ENCODE peak calls at places on chromosomes 7 and 10, in four cellular contexts. I, J, T and Y are unnamed samples.

GRCh38 chr7:30134523-30135270 is at the start of gene MTURN:
- DNase-seq in I (peak), J (peak), T (peak), Y (peak)

GRCh38 chr10:34960983-34961382 is 129.2 kb downstream of the CUL2 start:
- DNase-seq in I (no peak), J (no peak), T (peak), Y (no peak)

GRCh38 chr7:155069992-155070827 is at the start of gene HTR5A:
- DNase-seq in I (peak), J (peak), T (peak), Y (peak)

GRCh38 chr7:1677206-1678069 is 7.4 kb downstream of the ELFN1 start:
- DNase-seq in I (no peak), J (no peak), T (no peak), Y (no peak)

GRCh38 chr7:115230882-115231508 is 309.1 kb downstream of the MDFIC start:
- DNase-seq in I (peak), J (no peak), T (peak), Y (peak)

GRCh38 chr7:2629740-2630681 is 1.8 kb upstream of the TTYH3 start:
- DNase-seq in I (no peak), J (no peak), T (no peak), Y (no peak)

GRCh38 chr7:37234334-37234733 is 214.3 kb downstream of the ELMO1 start:
- DNase-seq in I (no peak), J (no peak), T (no peak), Y (no peak)

GRCh38 chr10:30422981-30423654 is 10.9 kb upstream of the MAP3K8 start:
- DNase-seq in I (no peak), J (no peak), T (no peak), Y (no peak)

GRCh38 chr10:92574545-92575377 is 868 bp upstream of the IDE start:
- DNase-seq in I (no peak), J (no peak), T (no peak), Y (no peak)

GRCh38 chr7:135634191-135634878 is 28.0 kb upstream of the STMP1 start:
- DNase-seq in I (no peak), J (no peak), T (no peak), Y (no peak)

GRCh38 chr10:106795619-106796018 is 368.9 kb downstream of the SORCS1 start:
- DNase-seq in I (no peak), J (no peak), T (peak), Y (no peak)

GRCh38 chr10:48935141-48935540 is 4.5 kb downstream of the LRRC18 start:
- DNase-seq in I (no peak), J (no peak), T (no peak), Y (no peak)

GRCh38 chr7:34104120-34104519 is 198.8 kb downstream of the BMPER start:
- DNase-seq in I (no peak), J (no peak), T (no peak), Y (no peak)

GRCh38 chr10:36494386-36494785 is 631.0 kb upstream of the ANKRD30A start:
- DNase-seq in I (no peak), J (no peak), T (no peak), Y (no peak)

GRCh38 chr7:7595451-7595850 is 28.8 kb downstream of the MIOS start:
- DNase-seq in I (peak), J (no peak), T (peak), Y (no peak)

GRCh38 chr7:118259115-118259514 is 34.6 kb downstream of the ANKRD7 start:
- DNase-seq in I (no peak), J (no peak), T (no peak), Y (no peak)

GRCh38 chr7:70752794-70753241 is 379.1 kb upstream of the GALNT17 start:
- DNase-seq in I (no peak), J (no peak), T (no peak), Y (no peak)

GRCh38 chr10:107859065-107859464 is 694.6 kb upstream of the SORCS1 start:
- DNase-seq in I (no peak), J (no peak), T (no peak), Y (no peak)

GRCh38 chr10:1467450-1467849 is 269.9 kb downstream of the ADARB2 start:
- DNase-seq in I (no peak), J (no peak), T (no peak), Y (no peak)

GRCh38 chr10:9957352-9957751 is 1060.3 kb upstream of the CELF2 start:
- DNase-seq in I (no peak), J (no peak), T (no peak), Y (no peak)

GRCh38 chr10:501596-501995 is 187.9 kb downstream of the DIP2C start:
- DNase-seq in I (no peak), J (no peak), T (no peak), Y (no peak)

GRCh38 chr7:143015926-143016490 is 10.9 kb downstream of the OR9A2 start:
- DNase-seq in I (no peak), J (no peak), T (no peak), Y (no peak)

GRCh38 chr7:25951414-25952276 is 200.4 kb upstream of the NFE2L3 start:
- DNase-seq in I (no peak), J (no peak), T (no peak), Y (no peak)

GRCh38 chr10:3906511-3907111 is 121.6 kb upstream of the KLF6 start:
- DNase-seq in I (no peak), J (no peak), T (no peak), Y (no peak)
- H3K27ac ChIP-seq in I (no peak), J (no peak), T (no peak), Y (no peak)

GRCh38 chr7:22723642-22724041 is 3.4 kb upstream of the IL6 start:
- DNase-seq in I (no peak), J (no peak), T (no peak), Y (no peak)
- H3K27ac ChIP-seq in I (no peak), J (no peak), T (no peak), Y (peak)

GRCh38 chr10:5647507-5648240 is 18.7 kb downstream of the ASB13 start:
- DNase-seq in I (no peak), J (no peak), T (no peak), Y (no peak)

GRCh38 chr10:5645944-5646617 is 20.3 kb downstream of the ASB13 start:
- DNase-seq in I (no peak), J (no peak), T (no peak), Y (no peak)

GRCh38 chr10:5643356-5643755 is 23.0 kb downstream of the ASB13 start:
- DNase-seq in I (no peak), J (no peak), T (no peak), Y (no peak)

GRCh38 chr10:5644930-5645329 is 21.5 kb downstream of the ASB13 start:
- DNase-seq in I (no peak), J (no peak), T (no peak), Y (no peak)

GRCh38 chr10:5645375-5645774 is 21.0 kb downstream of the ASB13 start:
- DNase-seq in I (no peak), J (no peak), T (no peak), Y (no peak)
- H3K27ac ChIP-seq in I (no peak), J (no peak), T (no peak), Y (no peak)

DNA sequence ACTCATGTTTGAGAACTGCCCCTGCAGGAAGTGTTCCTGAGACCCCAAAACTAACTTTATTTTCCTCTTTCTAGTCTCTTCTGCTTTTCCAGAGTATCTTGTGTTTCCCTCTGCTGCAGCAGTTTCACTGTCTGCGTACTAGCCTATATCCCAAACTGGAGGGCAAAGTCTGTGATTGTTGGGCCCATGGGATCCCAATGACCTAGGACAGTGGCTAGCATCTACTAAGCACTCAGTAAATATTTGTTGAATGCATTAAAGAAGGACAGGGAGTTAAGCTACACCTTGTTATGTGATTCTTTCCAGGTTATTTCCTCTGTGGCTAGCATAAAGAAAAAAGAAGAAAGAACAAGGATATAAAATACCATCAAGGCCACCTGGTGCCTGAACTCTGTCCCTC is 210.6 kb upstream of the PHYHIPL start:
- DNase-seq in I (no peak), J (no peak), T (no peak), Y (no peak)
- H3K27ac ChIP-seq in I (no peak), J (no peak), T (no peak), Y (peak)

GRCh38 chr10:53075469-53075868 is 302.9 kb upstream of the MBL2 start:
- DNase-seq in I (no peak), J (no peak), T (no peak), Y (no peak)

GRCh38 chr10:53069013-53069412 is 296.4 kb upstream of the MBL2 start:
- DNase-seq in I (no peak), J (no peak), T (no peak), Y (no peak)

GRCh38 chr10:53072144-53072543 is 299.6 kb upstream of the MBL2 start:
- DNase-seq in I (no peak), J (no peak), T (no peak), Y (no peak)

DNA sequence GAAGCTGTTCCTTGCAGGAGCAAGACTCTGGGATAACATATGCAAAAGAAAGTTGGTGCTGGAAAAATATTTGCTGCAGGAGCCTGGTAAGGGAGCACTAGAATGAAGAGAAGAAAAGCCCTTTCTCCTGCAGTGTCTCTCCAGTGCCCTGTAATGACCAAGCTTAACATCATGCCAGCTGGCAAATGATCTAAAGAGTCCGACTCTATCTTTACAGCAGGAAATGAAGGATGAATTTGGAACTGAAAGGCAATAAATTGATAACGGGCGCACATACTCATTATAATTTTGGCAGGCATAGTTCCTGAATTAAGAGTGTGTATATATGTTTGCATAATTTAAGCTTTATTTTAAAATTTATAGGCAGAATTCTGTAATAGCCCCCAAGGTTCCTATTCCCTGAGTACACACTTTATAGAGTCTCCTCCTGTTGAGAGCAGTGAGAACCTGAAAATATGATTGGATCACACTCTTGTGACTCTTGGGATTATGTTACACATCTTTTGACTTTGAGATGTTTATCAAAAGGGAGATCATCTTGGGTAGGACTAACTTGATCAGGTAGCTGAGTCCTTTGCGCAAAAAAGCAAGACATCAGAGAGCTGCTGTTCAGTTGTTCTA is 299.0 kb upstream of the MBL2 start:
- DNase-seq in I (no peak), J (no peak), T (no peak), Y (no peak)
- H3K27ac ChIP-seq in I (no peak), J (no peak), T (no peak), Y (no peak)

DNA sequence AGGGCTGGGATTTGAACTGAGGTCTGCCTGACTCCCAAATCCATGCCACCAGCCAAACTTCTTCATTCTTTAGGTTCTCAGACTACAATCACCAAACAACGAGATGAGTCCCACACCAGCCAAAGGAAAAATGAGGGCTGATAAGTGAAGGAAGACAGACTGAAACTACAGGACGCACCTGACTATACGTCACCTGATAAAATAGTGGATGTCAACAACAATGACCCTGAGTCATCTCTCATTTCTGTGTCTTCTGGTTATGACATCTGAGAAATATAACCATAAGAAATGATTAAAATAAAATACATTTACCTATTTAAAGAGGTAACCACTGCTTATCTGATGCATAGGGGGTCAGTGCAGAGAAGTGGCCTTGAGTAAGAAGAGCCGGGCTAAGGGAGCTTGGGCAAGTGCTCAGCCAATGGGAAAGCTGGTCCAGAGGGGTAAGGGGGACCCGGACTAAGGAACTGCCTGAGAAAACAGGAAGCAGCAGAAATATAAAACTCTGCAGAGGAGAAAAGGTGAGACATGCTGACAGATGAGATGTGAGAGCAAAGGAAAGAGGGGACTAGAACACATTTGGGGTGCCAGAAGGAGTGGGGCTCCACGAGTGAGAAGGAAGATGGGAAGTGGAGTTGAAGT is 51.8 kb downstream of the HIPK2 start:
- DNase-seq in I (no peak), J (no peak), T (no peak), Y (no peak)
- H3K27ac ChIP-seq in I (no peak), J (no peak), T (no peak), Y (no peak)

GRCh38 chr7:4820968-4821471 is 40.8 kb downstream of the PAPOLB start:
- DNase-seq in I (no peak), J (no peak), T (no peak), Y (no peak)
- H3K27ac ChIP-seq in I (no peak), J (no peak), T (no peak), Y (no peak)

GRCh38 chr10:25536027-25536426 is 361.2 kb downstream of the GPR158 start:
- DNase-seq in I (no peak), J (no peak), T (no peak), Y (no peak)
- H3K27ac ChIP-seq in I (no peak), J (no peak), T (no peak), Y (no peak)